ENCODE peak calls at places on chromosomes 13 and 19, in five cellular contexts. J is choroid plexus epithelial cell, H is A549, R is cardiac muscle cell, X is hepatocyte. O is an unnamed sample.

GRCh38 chr19:28530406-28531035 is 682.4 kb downstream of the UQCRFS1 start:
- DNase-seq in J (no peak), H (no peak), R (no peak), X (no peak), O (no peak)

GRCh38 chr13:80048030-80048429 is 292.9 kb downstream of the SPRY2 start:
- DNase-seq in J (no peak), H (no peak), R (no peak), X (no peak), O (peak; percentile 8)

GRCh38 chr13:105655046-105655445 is 880.4 kb downstream of the EFNB2 start:
- DNase-seq in J (peak; percentile 93), H (no peak), R (no peak), X (no peak), O (peak; percentile 73)

GRCh38 chr13:112587359-112587766 is 590 bp downstream of the TUBGCP3 start:
- DNase-seq in J (peak; percentile 80), H (peak; percentile 84), R (peak; percentile 84), X (peak; percentile 93), O (peak; percentile 88)

GRCh38 chr19:38134538-38135149 is 89.4 kb downstream of the DPF1 start:
- DNase-seq in J (peak; percentile 64), H (peak; percentile 81), R (peak; percentile 67), X (peak; percentile 46), O (peak; percentile 50)

GRCh38 chr19:2552859-2553258 is 76.9 kb downstream of the GADD45B start:
- DNase-seq in J (peak; percentile 40), H (no peak), R (no peak), X (no peak), O (peak; percentile 27)

GRCh38 chr13:39599842-39600241 is 3.2 kb downstream of the LHFPL6 start:
- DNase-seq in J (peak; percentile 54), H (no peak), R (no peak), X (no peak), O (peak; percentile 51)

GRCh38 chr13:51275101-51275500 is 52.9 kb downstream of the FAM124A start:
- DNase-seq in J (peak; percentile 30), H (no peak), R (no peak), X (no peak), O (no peak)

GRCh38 chr13:44573071-44573470 is 3.1 kb downstream of the TSC22D1 start:
- DNase-seq in J (no peak), H (no peak), R (no peak), X (no peak), O (no peak)

GRCh38 chr13:100197591-100198365 is 108.9 kb downstream of the PCCA start:
- DNase-seq in J (no peak), H (no peak), R (no peak), X (no peak), O (no peak)

GRCh38 chr19:13033819-13034611 is 38.7 kb downstream of the NFIX start:
- DNase-seq in J (peak; percentile 48), H (peak; percentile 68), R (peak; percentile 41), X (peak; percentile 60), O (peak; percentile 64)

GRCh38 chr13:64704121-64704520 is 2526.0 kb downstream of the PCDH9 start:
- DNase-seq in J (peak; percentile 30), H (no peak), R (no peak), X (peak; percentile 13), O (no peak)

GRCh38 chr19:4660181-4660791 is 9.9 kb downstream of the MYDGF start:
- DNase-seq in J (no peak), H (peak; percentile 39), R (peak; percentile 41), X (peak; percentile 48), O (peak; percentile 26)

GRCh38 chr19:18899624-18900560 is 3.9 kb upstream of the CERS1 start:
- DNase-seq in J (no peak), H (no peak), R (no peak), X (no peak), O (no peak)

GRCh38 chr19:18262917-18263316 is 11.3 kb downstream of the IQCN start:
- DNase-seq in J (peak; percentile 44), H (no peak), R (no peak), X (no peak), O (peak; percentile 31)

GRCh38 chr19:40609561-40610395 is 8.6 kb downstream of the LTBP4 start:
- DNase-seq in J (peak; percentile 62), H (peak; percentile 98), R (peak; percentile 89), X (peak; percentile 87), O (peak; percentile 67)

GRCh38 chr19:55196803-55197202 is 12.5 kb downstream of the PTPRH start:
- DNase-seq in J (no peak), H (no peak), R (no peak), X (peak; percentile 3), O (peak; percentile 27)

GRCh38 chr19:56811480-56811879 is 29.0 kb downstream of the PEG3 start:
- DNase-seq in J (no peak), H (no peak), R (no peak), X (no peak), O (no peak)

GRCh38 chr19:30171138-30171635 is 201.0 kb upstream of the ZNF536 start:
- DNase-seq in J (no peak), H (no peak), R (no peak), X (no peak), O (no peak)

GRCh38 chr19:19537321-19538048 is 580 bp upstream of the CILP2 start:
- DNase-seq in J (no peak), H (no peak), R (no peak), X (no peak), O (no peak)

GRCh38 chr13:74695021-74695800 is 561.0 kb upstream of the KLF12 start:
- DNase-seq in J (peak; percentile 24), H (no peak), R (peak; percentile 14), X (no peak), O (peak; percentile 34)

GRCh38 chr13:34695063-34695462 is 247.0 kb upstream of the NBEA start:
- DNase-seq in J (no peak), H (no peak), R (no peak), X (no peak), O (no peak)

GRCh38 chr13:69458013-69458412 is 649.6 kb upstream of the ATXN8OS start:
- DNase-seq in J (no peak), H (no peak), R (no peak), X (no peak), O (no peak)

GRCh38 chr19:29527500-29528328 is 1.9 kb downstream of the VSTM2B start:
- DNase-seq in J (no peak), H (peak; percentile 44), R (no peak), X (no peak), O (no peak)

GRCh38 chr13:99315186-99315585 is 8.0 kb upstream of the GPR183 start:
- DNase-seq in J (no peak), H (no peak), R (no peak), X (no peak), O (no peak)

GRCh38 chr13:30832845-30833332 is 73.2 kb upstream of the MEDAG start:
- DNase-seq in J (peak; percentile 71), H (peak; percentile 38), R (peak; percentile 75), X (peak; percentile 94), O (peak; percentile 70)

GRCh38 chr13:32039056-32039455 is 7.5 kb downstream of the FRY start:
- DNase-seq in J (no peak), H (no peak), R (no peak), X (no peak), O (no peak)

GRCh38 chr13:44306401-44307192 is 67.0 kb upstream of the SERP2 start:
- DNase-seq in J (peak; percentile 89), H (peak; percentile 36), R (peak; percentile 22), X (peak; percentile 67), O (peak; percentile 97)

GRCh38 chr13:76991432-76991795 is 467 bp upstream of the CLN5 start:
- DNase-seq in J (no peak), H (no peak), R (no peak), X (peak; percentile 13), O (no peak)

GRCh38 chr13:73200432-73200831 is 141.6 kb downstream of the KLF5 start:
- DNase-seq in J (peak; percentile 51), H (no peak), R (no peak), X (no peak), O (peak; percentile 49)

GRCh38 chr19:35142531-35143230 is 374 bp upstream of the FXYD7 start:
- DNase-seq in J (peak; percentile 40), H (peak; percentile 83), R (peak; percentile 75), X (peak; percentile 72), O (peak; percentile 52)

DNA sequence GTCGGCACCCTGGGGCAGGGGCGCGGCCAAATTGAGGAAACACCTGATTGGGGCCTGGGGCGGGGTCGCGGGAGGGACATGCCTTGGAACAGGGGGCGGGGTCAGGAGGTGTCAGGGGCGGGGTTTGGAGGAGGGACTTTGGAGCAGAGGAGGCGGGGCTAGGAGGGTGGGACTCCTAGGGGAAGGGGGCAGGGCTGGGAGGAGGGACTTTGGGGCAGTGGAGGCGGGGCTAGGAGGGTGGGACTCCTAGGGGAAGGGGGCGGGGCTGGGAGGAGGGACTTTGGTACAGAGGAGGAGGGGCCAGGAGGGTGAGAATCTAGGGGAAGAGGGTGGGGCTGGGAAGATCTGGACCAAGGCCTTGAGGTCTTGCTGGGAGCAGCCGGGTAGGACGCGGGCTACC is 21.9 kb downstream of the GRIN2D start:
- DNase-seq in J (peak; percentile 68), H (no peak), R (peak; percentile 66), X (peak; percentile 84), O (peak; percentile 61)
- H3K4me3 ChIP-seq in J (no peak overlapping the region), H (no peak overlapping the region), R (no peak overlapping the region), X (no peak overlapping the region), O (no peak overlapping the region)

GRCh38 chr19:41911889-41912731 is 16.1 kb downstream of the ERFL start:
- DNase-seq in J (no peak), H (no peak), R (no peak), X (no peak), O (no peak)
- H3K4me3 ChIP-seq in J (no peak overlapping the region), H (no peak overlapping the region), R (no peak overlapping the region), X (no peak overlapping the region), O (no peak overlapping the region)

GRCh38 chr13:110869231-110869804 is 45.6 kb downstream of the ANKRD10 start:
- DNase-seq in J (no peak), H (no peak), R (no peak), X (no peak), O (peak; percentile 28)
- H3K4me3 ChIP-seq in J (peak overlapping the region; percentile 56), H (no peak overlapping the region), R (no peak overlapping the region), X (no peak overlapping the region), O (peak overlapping the region; percentile 50)

GRCh38 chr19:1164684-1165531 is 9.2 kb downstream of the SBNO2 start:
- DNase-seq in J (no peak), H (no peak), R (no peak), X (no peak), O (no peak)

GRCh38 chr19:1167687-1168561 is 6.1 kb downstream of the SBNO2 start:
- DNase-seq in J (no peak), H (no peak), R (no peak), X (no peak), O (no peak)

GRCh38 chr19:1168877-1169791 is 4.9 kb downstream of the SBNO2 start:
- DNase-seq in J (peak; percentile 65), H (no peak), R (no peak), X (no peak), O (peak; percentile 76)

GRCh38 chr19:1168562-1168873 is 5.5 kb downstream of the SBNO2 start:
- DNase-seq in J (no peak), H (no peak), R (no peak), X (no peak), O (no peak)

DNA sequence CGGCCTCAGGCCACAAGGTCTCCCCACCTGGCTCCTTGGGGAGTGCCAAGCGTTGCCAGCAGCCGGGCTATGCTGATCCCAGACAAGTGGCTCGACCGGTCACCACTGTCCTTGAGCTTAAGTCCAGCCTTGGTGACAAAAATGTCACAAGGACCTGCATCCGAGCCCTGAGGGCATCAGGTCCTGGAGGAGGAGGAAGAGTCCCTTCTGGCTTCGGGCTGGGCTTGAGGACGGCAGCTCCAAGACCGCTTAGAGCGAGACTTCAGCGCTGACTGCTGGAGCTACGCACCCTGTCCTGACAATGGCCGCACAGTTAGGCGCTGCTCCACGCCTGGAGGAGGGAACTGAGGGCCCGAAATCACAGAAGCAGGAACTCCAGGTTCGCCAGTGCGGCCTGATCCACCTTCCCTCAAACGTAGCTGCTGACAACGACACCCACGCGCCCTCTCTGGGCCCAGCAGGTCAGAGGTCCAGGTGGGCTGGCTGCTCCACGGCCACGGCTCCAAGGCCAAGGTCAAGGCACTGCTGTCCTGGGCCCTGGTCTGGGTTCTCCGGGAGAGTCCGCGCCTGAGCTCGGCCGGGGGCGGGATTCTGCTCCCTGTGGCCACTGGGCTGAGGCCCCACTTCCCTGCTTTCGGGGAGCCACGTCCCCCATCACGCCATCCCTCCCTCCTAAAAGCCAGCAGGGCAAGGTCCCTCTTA is 7.0 kb downstream of the SBNO2 start:
- DNase-seq in J (no peak), H (no peak), R (no peak), X (no peak), O (no peak)
- H3K4me3 ChIP-seq in J (no peak overlapping the region), H (no peak overlapping the region), R (no peak overlapping the region), X (no peak overlapping the region), O (no peak overlapping the region)

O was measured in cardiac fibroblast.